ENCODE peak calls at places on chromosomes 11 and 22, in five cellular contexts. M, C, I, L and O are unnamed samples.

GRCh38 chr11:71165771-71166170 is 86.6 kb downstream of the SHANK2 start:
- DNase-seq in M (no peak), C (no peak), I (no peak), L (no peak), O (no peak)

GRCh38 chr11:18802381-18803257 is 11.0 kb upstream of the PTPN5 start:
- DNase-seq in M (no peak), C (peak), I (peak), L (peak), O (peak)

GRCh38 chr11:119830400-119830799 is 101.4 kb upstream of the NECTIN1 start:
- DNase-seq in M (no peak), C (no peak), I (no peak), L (no peak), O (no peak)

GRCh38 chr22:32331236-32331917 is 26.3 kb upstream of the RFPL3 start:
- DNase-seq in M (no peak), C (no peak), I (no peak), L (no peak), O (no peak)

GRCh38 chr11:79110796-79111195 is 330.0 kb downstream of the TENM4 start:
- DNase-seq in M (no peak), C (no peak), I (no peak), L (no peak), O (no peak)

GRCh38 chr11:14974723-14975587 is 2.8 kb upstream of the CALCA start:
- DNase-seq in M (no peak), C (peak), I (peak), L (no peak), O (peak)

GRCh38 chr11:63274776-63275175 is 31.4 kb upstream of the SLC22A25 start:
- DNase-seq in M (no peak), C (no peak), I (no peak), L (no peak), O (peak)

GRCh38 chr11:71446942-71447688 is 1.1 kb downstream of the DHCR7 start:
- DNase-seq in M (no peak), C (no peak), I (no peak), L (no peak), O (no peak)

GRCh38 chr11:125164422-125165110 is at the start of gene PKNOX2:
- DNase-seq in M (no peak), C (peak), I (peak), L (no peak), O (peak)

GRCh38 chr11:71098776-71099175 is 153.6 kb downstream of the SHANK2 start:
- DNase-seq in M (no peak), C (no peak), I (no peak), L (no peak), O (no peak)

GRCh38 chr11:113896156-113896879 is 8.3 kb upstream of the HTR3B start:
- DNase-seq in M (no peak), C (peak), I (peak), L (no peak), O (peak)

GRCh38 chr11:27004103-27004502 is 10.2 kb downstream of the FIBIN start:
- DNase-seq in M (no peak), C (no peak), I (no peak), L (no peak), O (no peak)

GRCh38 chr11:117814766-117815261 is 9.7 kb downstream of the FXYD2 start:
- DNase-seq in M (no peak), C (no peak), I (no peak), L (peak), O (no peak)

GRCh38 chr11:39177678-39178077 is 2281.8 kb downstream of the LRRC4C start:
- DNase-seq in M (no peak), C (no peak), I (no peak), L (no peak), O (no peak)

GRCh38 chr22:49508561-49508960 is 319.1 kb downstream of the BRD1 start:
- DNase-seq in M (no peak), C (no peak), I (no peak), L (no peak), O (no peak)

GRCh38 chr11:276219-276618 is 2.0 kb upstream of the NLRP6 start:
- DNase-seq in M (no peak), C (no peak), I (no peak), L (no peak), O (no peak)

GRCh38 chr11:62166371-62166770 is 23.6 kb upstream of the SCGB1D1 start:
- DNase-seq in M (no peak), C (no peak), I (no peak), L (no peak), O (no peak)

GRCh38 chr11:43567396-43567975 is 113.1 kb upstream of the HSD17B12 start:
- DNase-seq in M (no peak), C (peak), I (peak), L (no peak), O (peak)

GRCh38 chr22:19354201-19354600 is 62.7 kb upstream of the CLTCL1 start:
- DNase-seq in M (no peak), C (no peak), I (no peak), L (no peak), O (no peak)

GRCh38 chr11:94134651-94135512 is 6.2 kb downstream of the PANX1 start:
- DNase-seq in M (no peak), C (peak), I (no peak), L (no peak), O (no peak)

GRCh38 chr11:102680945-102681344 is 24.6 kb downstream of the MMP27 start:
- DNase-seq in M (no peak), C (no peak), I (no peak), L (no peak), O (no peak)

DNA sequence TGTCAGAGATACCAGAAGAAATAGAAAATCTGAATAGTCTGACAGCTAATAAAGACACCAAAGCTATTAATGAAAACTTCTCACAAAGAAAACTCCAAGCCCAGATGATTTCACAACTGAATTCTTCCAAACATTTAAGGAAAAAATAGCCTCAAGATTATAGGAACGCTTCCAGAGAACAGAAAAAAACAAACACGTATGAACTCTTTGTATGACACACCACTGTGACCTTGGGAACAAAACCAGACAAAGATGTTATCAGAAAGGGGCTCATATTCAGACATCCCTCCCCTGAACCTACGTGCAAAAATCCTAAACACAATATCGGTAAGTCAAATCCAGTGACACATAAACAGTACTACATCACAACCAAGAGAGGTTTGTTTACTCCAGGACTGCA is 23.5 kb downstream of the CERK start:
- DNase-seq in M (no peak), C (no peak), I (peak), L (no peak), O (no peak)
- TF ChIP-seq RAD21 in M (no peak), C (no peak), I (no peak), L (no peak), O (no peak)

GRCh38 chr11:12079726-12080556 is 30.4 kb upstream of the MICAL2 start:
- DNase-seq in M (no peak), C (no peak), I (no peak), L (no peak), O (peak)
- TF ChIP-seq YY1 in M (no peak), C (no peak), I (peak), L (no peak), O (peak)

DNA sequence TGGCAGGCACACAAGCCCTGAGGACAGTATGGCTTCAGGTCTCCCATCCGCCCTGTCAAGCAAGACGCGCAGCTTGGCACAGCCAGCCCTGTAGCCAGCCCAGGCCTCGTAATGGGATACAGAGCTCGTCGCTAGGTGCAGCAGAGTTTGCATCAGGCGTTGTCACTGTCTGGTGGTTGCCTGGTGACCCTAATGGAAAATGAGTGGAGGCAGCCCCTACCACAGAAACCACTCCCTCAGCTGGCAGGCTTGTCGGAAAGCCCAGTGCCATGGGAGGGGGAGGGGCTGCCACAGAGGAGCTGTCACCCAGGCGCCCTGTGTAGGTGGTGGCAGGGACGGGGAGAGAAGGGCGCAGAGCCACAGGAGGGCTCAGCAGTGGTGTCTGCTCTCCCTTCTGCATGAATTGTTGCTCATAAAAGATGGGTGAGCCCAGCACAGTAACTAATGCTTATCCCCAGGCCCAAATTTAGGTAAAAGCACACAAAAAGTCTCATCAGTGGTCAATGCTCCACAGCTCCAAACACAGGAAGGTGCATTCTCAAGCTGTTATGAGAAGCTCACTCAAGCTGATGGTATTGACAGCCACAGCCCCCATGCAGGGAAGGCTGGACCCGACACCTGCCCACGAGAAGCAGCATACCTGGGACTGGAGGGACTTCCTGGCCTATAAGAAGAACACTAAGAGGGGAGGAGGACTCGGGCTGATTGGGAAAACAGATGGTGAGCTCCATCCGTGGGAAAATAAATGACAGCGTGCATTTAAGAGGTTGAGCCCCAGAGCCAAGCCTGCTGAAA is 164.6 kb downstream of the ETS1 start:
- DNase-seq in M (no peak), C (no peak), I (peak), L (no peak), O (no peak)
- TF ChIP-seq RAD21 in M (no peak), C (no peak), I (peak), L (no peak), O (no peak)

DNA sequence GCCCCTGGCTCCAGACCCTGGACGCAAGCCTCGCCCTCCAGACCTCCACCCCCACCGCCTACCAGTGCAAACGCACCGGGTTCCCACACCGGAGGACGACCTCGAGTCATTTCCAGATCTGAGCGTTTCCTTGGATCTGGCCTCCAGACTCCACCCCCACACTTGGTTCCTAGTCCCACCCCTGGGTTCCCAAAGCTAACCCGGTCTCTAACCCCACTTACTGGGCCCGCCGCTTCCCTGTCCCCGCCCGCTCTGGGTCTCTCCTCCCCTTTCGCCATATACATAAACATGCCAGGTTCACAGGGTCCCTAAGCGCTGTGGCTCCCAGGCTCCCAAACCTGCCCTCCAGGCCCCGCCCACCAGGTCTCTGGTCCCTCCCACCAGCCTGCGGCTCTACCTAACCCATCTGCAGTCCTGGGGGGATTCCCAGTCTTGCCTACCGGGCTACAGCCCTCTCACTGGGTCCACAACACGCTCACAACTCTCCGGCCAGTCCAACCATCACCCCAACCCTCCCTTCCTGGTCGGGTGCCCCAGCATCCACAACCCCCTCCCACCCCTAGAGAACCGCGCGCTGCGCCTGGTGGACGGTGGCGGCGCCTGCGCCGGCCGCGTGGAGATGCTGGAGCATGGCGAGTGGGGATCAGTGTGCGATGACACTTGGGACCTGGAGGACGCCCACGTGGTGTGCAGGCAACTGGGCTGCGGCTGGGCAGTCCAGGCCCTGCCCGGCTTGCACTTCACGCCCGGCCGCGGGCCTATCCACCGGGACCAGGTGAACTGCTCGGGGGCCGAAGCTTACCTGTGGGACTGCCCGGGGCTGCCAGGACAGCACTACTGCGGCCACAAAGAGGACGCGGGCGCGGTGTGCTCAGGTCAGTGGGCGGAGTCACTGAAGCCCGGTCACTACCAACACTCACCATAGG is 36.8 kb downstream of the CD6 start:
- DNase-seq in M (peak), C (no peak), I (peak), L (no peak), O (no peak)
- TF ChIP-seq YY1 in M (no peak), C (no peak), I (no peak), L (no peak), O (no peak)

DNA sequence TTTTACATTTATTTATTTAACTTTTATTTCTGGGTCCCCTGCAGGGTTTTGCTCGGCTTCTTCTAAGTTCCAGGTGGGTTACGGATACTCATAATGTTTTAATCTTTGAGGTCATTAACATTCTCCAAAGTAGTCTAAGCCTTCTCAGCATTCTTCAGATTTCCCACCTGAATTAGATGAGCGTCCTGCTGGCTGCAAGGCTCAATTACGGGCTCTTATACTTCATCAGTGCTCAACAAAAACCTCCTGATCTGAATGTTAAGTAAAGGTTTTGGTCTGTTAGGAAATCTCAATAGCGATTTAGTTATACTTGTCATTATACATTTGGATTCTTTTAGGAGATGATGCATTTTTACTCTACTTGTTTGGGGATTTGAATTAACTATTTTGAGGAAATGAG is 27.3 kb upstream of the NFRKB start:
- DNase-seq in M (no peak), C (no peak), I (no peak), L (no peak), O (no peak)
- TF ChIP-seq RAD21 in M (no peak), C (no peak), I (no peak), L (no peak), O (no peak)

DNA sequence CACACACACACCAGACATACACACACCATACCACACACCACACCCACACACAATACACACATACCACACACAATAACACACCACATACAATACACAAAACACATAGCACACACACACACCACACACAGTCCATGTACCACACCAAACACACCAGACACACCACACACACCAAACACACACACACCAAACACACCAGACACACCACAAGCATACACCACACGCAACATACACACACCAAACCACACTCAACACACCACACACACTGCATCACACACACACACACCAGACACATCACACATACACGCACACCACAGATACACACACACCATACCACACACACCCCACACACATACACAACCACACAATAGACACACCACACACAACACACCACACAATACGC is 54.8 kb downstream of the IGSF9B start:
- DNase-seq in M (no peak), C (no peak), I (no peak), L (no peak), O (no peak)
- TF ChIP-seq YY1 in M (no peak), C (no peak), I (no peak), L (no peak), O (no peak)

GRCh38 chr22:35632902-35633301 is 15.3 kb upstream of the APOL6 start:
- DNase-seq in M (no peak), C (no peak), I (no peak), L (no peak), O (no peak)
- TF ChIP-seq RAD21 in M (no peak), C (no peak), I (no peak), L (no peak), O (no peak)

GRCh38 chr11:69321877-69322350 is 28.0 kb downstream of the MYEOV start:
- DNase-seq in M (no peak), C (no peak), I (no peak), L (no peak), O (no peak)
- TF ChIP-seq YY1 in M (no peak), C (no peak), I (peak), L (no peak), O (no peak)

DNA sequence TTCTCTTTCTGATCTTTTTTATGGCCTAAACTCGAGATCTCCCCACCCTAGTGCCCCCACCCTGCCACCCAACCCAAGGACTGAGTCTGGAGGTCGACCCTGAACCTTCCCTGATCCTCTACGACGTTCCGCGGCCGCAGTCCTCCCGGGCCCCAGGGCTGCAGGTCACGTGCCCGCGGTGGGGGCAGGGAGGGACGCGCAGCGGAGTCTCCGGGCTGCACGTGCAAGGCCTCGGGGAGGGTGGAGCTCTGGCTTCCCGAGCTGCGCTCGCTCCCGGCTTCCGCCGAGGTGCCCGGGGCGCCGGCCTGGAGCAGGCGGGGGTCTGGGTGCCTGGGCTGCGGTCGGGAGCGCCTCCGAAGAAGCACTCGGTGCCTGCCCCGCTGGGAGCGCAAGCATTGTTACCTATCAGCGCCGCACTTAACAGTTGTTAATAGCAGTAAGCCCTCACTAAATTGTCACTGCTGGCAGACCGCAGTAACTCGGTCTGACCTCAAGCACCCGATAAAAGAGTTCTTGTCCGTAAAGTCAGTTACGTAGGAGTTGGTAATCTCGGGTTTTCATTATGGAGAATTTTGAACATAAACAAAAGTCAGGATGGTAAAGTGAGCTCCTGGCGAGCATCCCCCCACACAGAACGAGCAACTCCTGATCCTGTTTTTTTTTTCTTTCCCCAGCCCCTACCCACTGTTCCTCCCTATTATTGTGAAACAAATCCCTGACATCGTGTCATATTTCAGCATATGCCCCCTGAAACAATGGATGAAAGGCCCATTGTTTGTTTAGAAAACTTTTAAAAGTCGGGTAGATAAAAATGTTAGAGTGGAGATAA is 69.7 kb upstream of the EP300 start:
- DNase-seq in M (peak), C (peak), I (peak), L (peak), O (peak)
- TF ChIP-seq RAD21 in M (peak), C (no peak), I (no peak), L (no peak), O (peak)

GRCh38 chr11:65576867-65577755 is 1.3 kb downstream of the EHBP1L1 start:
- DNase-seq in M (no peak), C (no peak), I (no peak), L (no peak), O (no peak)
- TF ChIP-seq YY1 in M (no peak), C (no peak), I (no peak), L (no peak), O (no peak)